ENCODE peak calls at places on chromosomes 3 and 15, in five cellular contexts. One of them, this sample, is unnamed.

GRCh38 chr3:149245738-149246451 is 24.3 kb upstream of the CP start:
- DNase-seq in CD4-positive, CD25-positive, alpha-beta regulatory T cell: no peak
- DNase-seq in sigmoid colon: no peak
- DNase-seq in SJCRH30: no peak
- DNase-seq in fibroblast of lung: peak; percentile 54
- DNase-seq in this sample: no peak

GRCh38 chr3:76403556-76403955 is 618.2 kb upstream of the ZNF717 start:
- DNase-seq in sigmoid colon: no peak
- DNase-seq in fibroblast of lung: peak; percentile 67
- DNase-seq in CD4-positive, CD25-positive, alpha-beta regulatory T cell: no peak
- DNase-seq in SJCRH30: no peak
- DNase-seq in this sample: no peak

GRCh38 chr15:66931768-66932633 is 133.4 kb upstream of the SMAD3 start:
- DNase-seq in fibroblast of lung: peak; percentile 34
- DNase-seq in sigmoid colon: peak; percentile 53
- DNase-seq in CD4-positive, CD25-positive, alpha-beta regulatory T cell: no peak
- DNase-seq in SJCRH30: peak; percentile 29
- DNase-seq in this sample: no peak

GRCh38 chr3:53902711-53903110 is 11.1 kb upstream of the SELENOK start:
- DNase-seq in SJCRH30: no peak
- DNase-seq in fibroblast of lung: no peak
- DNase-seq in CD4-positive, CD25-positive, alpha-beta regulatory T cell: no peak
- DNase-seq in sigmoid colon: no peak
- DNase-seq in this sample: no peak

GRCh38 chr15:77870195-77871065 is 207.1 kb downstream of the TBC1D2B start:
- DNase-seq in SJCRH30: peak; percentile 58
- DNase-seq in CD4-positive, CD25-positive, alpha-beta regulatory T cell: peak; percentile 10
- DNase-seq in sigmoid colon: peak; percentile 68
- DNase-seq in fibroblast of lung: peak; percentile 60
- DNase-seq in this sample: no peak

GRCh38 chr3:87246662-87247061 is 19.6 kb downstream of the CHMP2B start:
- DNase-seq in SJCRH30: no peak
- DNase-seq in sigmoid colon: no peak
- DNase-seq in fibroblast of lung: no peak
- DNase-seq in CD4-positive, CD25-positive, alpha-beta regulatory T cell: no peak
- DNase-seq in this sample: no peak

GRCh38 chr3:167852216-167852615 is 116.7 kb downstream of the SERPINI1 start:
- DNase-seq in SJCRH30: no peak
- DNase-seq in CD4-positive, CD25-positive, alpha-beta regulatory T cell: no peak
- DNase-seq in sigmoid colon: no peak
- DNase-seq in fibroblast of lung: peak; percentile 82
- DNase-seq in this sample: no peak

GRCh38 chr15:77516076-77516475 is 95.4 kb downstream of the HMG20A start:
- DNase-seq in CD4-positive, CD25-positive, alpha-beta regulatory T cell: no peak
- DNase-seq in sigmoid colon: no peak
- DNase-seq in fibroblast of lung: no peak
- DNase-seq in SJCRH30: no peak
- DNase-seq in this sample: no peak

GRCh38 chr3:29245441-29245840 is 35.4 kb upstream of the RBMS3 start:
- DNase-seq in fibroblast of lung: peak; percentile 41
- DNase-seq in CD4-positive, CD25-positive, alpha-beta regulatory T cell: no peak
- DNase-seq in sigmoid colon: no peak
- DNase-seq in SJCRH30: no peak
- DNase-seq in this sample: no peak

GRCh38 chr15:95284933-95285401 is 1045.5 kb upstream of the NR2F2 start:
- DNase-seq in fibroblast of lung: peak; percentile 89
- DNase-seq in SJCRH30: peak; percentile 88
- DNase-seq in CD4-positive, CD25-positive, alpha-beta regulatory T cell: no peak
- DNase-seq in sigmoid colon: no peak
- DNase-seq in this sample: no peak

GRCh38 chr3:148433665-148434064 is 264.0 kb upstream of the AGTR1 start:
- DNase-seq in SJCRH30: no peak
- DNase-seq in sigmoid colon: no peak
- DNase-seq in fibroblast of lung: no peak
- DNase-seq in CD4-positive, CD25-positive, alpha-beta regulatory T cell: no peak
- DNase-seq in this sample: no peak

GRCh38 chr15:83153288-83153687 is 45.8 kb downstream of the TM6SF1 start:
- DNase-seq in sigmoid colon: no peak
- DNase-seq in CD4-positive, CD25-positive, alpha-beta regulatory T cell: no peak
- DNase-seq in fibroblast of lung: peak; percentile 14
- DNase-seq in SJCRH30: no peak
- DNase-seq in this sample: no peak

GRCh38 chr3:114095808-114096207 is 39.3 kb downstream of the QTRT2 start:
- DNase-seq in CD4-positive, CD25-positive, alpha-beta regulatory T cell: no peak
- DNase-seq in SJCRH30: no peak
- DNase-seq in fibroblast of lung: no peak
- DNase-seq in sigmoid colon: no peak
- DNase-seq in this sample: no peak

GRCh38 chr3:58104712-58105111 is 96.5 kb downstream of the FLNB start:
- DNase-seq in SJCRH30: no peak
- DNase-seq in sigmoid colon: no peak
- DNase-seq in CD4-positive, CD25-positive, alpha-beta regulatory T cell: no peak
- DNase-seq in fibroblast of lung: no peak
- DNase-seq in this sample: no peak

GRCh38 chr3:30492581-30493192 is 113.7 kb upstream of the TGFBR2 start:
- DNase-seq in SJCRH30: no peak
- DNase-seq in fibroblast of lung: peak; percentile 39
- DNase-seq in CD4-positive, CD25-positive, alpha-beta regulatory T cell: no peak
- DNase-seq in sigmoid colon: no peak
- DNase-seq in this sample: no peak

GRCh38 chr3:189588061-189588817 is 43.0 kb upstream of the TP63 start:
- DNase-seq in SJCRH30: no peak
- DNase-seq in sigmoid colon: no peak
- DNase-seq in CD4-positive, CD25-positive, alpha-beta regulatory T cell: no peak
- DNase-seq in fibroblast of lung: no peak
- DNase-seq in this sample: no peak

GRCh38 chr3:50237133-50237651 is 1.2 kb downstream of the GNAI2 start:
- DNase-seq in fibroblast of lung: peak; percentile 42
- DNase-seq in CD4-positive, CD25-positive, alpha-beta regulatory T cell: peak; percentile 59
- DNase-seq in sigmoid colon: no peak
- DNase-seq in SJCRH30: peak; percentile 38
- DNase-seq in this sample: no peak

GRCh38 chr3:190892328-190893011 is 30.0 kb upstream of the GMNC start:
- DNase-seq in sigmoid colon: no peak
- DNase-seq in CD4-positive, CD25-positive, alpha-beta regulatory T cell: no peak
- DNase-seq in fibroblast of lung: peak; percentile 1
- DNase-seq in SJCRH30: peak; percentile 19
- DNase-seq in this sample: no peak

GRCh38 chr3:30500666-30501399 is 105.6 kb upstream of the TGFBR2 start:
- DNase-seq in fibroblast of lung: no peak
- DNase-seq in SJCRH30: no peak
- DNase-seq in CD4-positive, CD25-positive, alpha-beta regulatory T cell: no peak
- DNase-seq in sigmoid colon: no peak
- DNase-seq in this sample: no peak

GRCh38 chr15:75195122-75195765 is 6.4 kb upstream of the C15orf39 start:
- DNase-seq in SJCRH30: peak; percentile 74
- DNase-seq in fibroblast of lung: no peak
- DNase-seq in CD4-positive, CD25-positive, alpha-beta regulatory T cell: no peak
- DNase-seq in sigmoid colon: no peak
- DNase-seq in this sample: no peak

GRCh38 chr15:70033529-70034140 is 64.1 kb downstream of the TLE3 start:
- DNase-seq in fibroblast of lung: peak; percentile 81
- DNase-seq in sigmoid colon: peak; percentile 64
- DNase-seq in CD4-positive, CD25-positive, alpha-beta regulatory T cell: no peak
- DNase-seq in SJCRH30: peak; percentile 84
- DNase-seq in this sample: no peak

GRCh38 chr3:177804032-177804431 is 606.8 kb upstream of the TBL1XR1 start:
- DNase-seq in sigmoid colon: no peak
- DNase-seq in SJCRH30: no peak
- DNase-seq in CD4-positive, CD25-positive, alpha-beta regulatory T cell: no peak
- DNase-seq in fibroblast of lung: no peak
- DNase-seq in this sample: no peak

GRCh38 chr3:119598410-119599098 is 869 bp downstream of the PLA1A start:
- DNase-seq in SJCRH30: no peak
- DNase-seq in CD4-positive, CD25-positive, alpha-beta regulatory T cell: no peak
- DNase-seq in fibroblast of lung: no peak
- DNase-seq in sigmoid colon: no peak
- DNase-seq in this sample: no peak

GRCh38 chr3:187013080-187013838 is 82.9 kb downstream of the ST6GAL1 start:
- DNase-seq in sigmoid colon: no peak
- DNase-seq in SJCRH30: no peak
- DNase-seq in fibroblast of lung: peak; percentile 82
- DNase-seq in CD4-positive, CD25-positive, alpha-beta regulatory T cell: no peak
- DNase-seq in this sample: no peak

GRCh38 chr3:178059836-178060235 is 476.4 kb upstream of the KCNMB2 start:
- DNase-seq in fibroblast of lung: peak; percentile 59
- DNase-seq in sigmoid colon: no peak
- DNase-seq in CD4-positive, CD25-positive, alpha-beta regulatory T cell: no peak
- DNase-seq in SJCRH30: no peak
- DNase-seq in this sample: no peak

GRCh38 chr15:58065445-58066041 is at the start of gene ALDH1A2:
- DNase-seq in sigmoid colon: peak; percentile 65
- DNase-seq in CD4-positive, CD25-positive, alpha-beta regulatory T cell: no peak
- DNase-seq in fibroblast of lung: no peak
- DNase-seq in SJCRH30: no peak
- DNase-seq in this sample: no peak

GRCh38 chr3:44272191-44272590 is 30.5 kb downstream of the TOPAZ1 start:
- DNase-seq in SJCRH30: no peak
- DNase-seq in CD4-positive, CD25-positive, alpha-beta regulatory T cell: no peak
- DNase-seq in sigmoid colon: no peak
- DNase-seq in fibroblast of lung: no peak
- DNase-seq in this sample: no peak

GRCh38 chr3:100993309-100993708 is at the start of gene ABI3BP:
- DNase-seq in fibroblast of lung: peak; percentile 84
- DNase-seq in SJCRH30: peak; percentile 88
- DNase-seq in sigmoid colon: peak; percentile 93
- DNase-seq in CD4-positive, CD25-positive, alpha-beta regulatory T cell: no peak
- DNase-seq in this sample: no peak

GRCh38 chr3:142779591-142779990 is 55.8 kb downstream of the TRPC1 start:
- DNase-seq in fibroblast of lung: peak; percentile 49
- DNase-seq in CD4-positive, CD25-positive, alpha-beta regulatory T cell: no peak
- DNase-seq in sigmoid colon: no peak
- DNase-seq in SJCRH30: no peak
- DNase-seq in this sample: no peak

GRCh38 chr3:150407818-150408231 is 273 bp upstream of the TSC22D2 start:
- DNase-seq in SJCRH30: no peak
- DNase-seq in fibroblast of lung: peak; percentile 84
- DNase-seq in sigmoid colon: peak; percentile 98
- DNase-seq in CD4-positive, CD25-positive, alpha-beta regulatory T cell: no peak
- DNase-seq in this sample: no peak

GRCh38 chr3:53250881-53251605 is 4.8 kb downstream of the TKT start:
- DNase-seq in sigmoid colon: no peak
- DNase-seq in SJCRH30: no peak
- DNase-seq in CD4-positive, CD25-positive, alpha-beta regulatory T cell: no peak
- DNase-seq in fibroblast of lung: no peak
- DNase-seq in this sample: no peak

GRCh38 chr15:63839717-63840116 is 6.0 kb upstream of the HERC1 start:
- DNase-seq in CD4-positive, CD25-positive, alpha-beta regulatory T cell: no peak
- DNase-seq in fibroblast of lung: no peak
- DNase-seq in sigmoid colon: no peak
- DNase-seq in SJCRH30: no peak
- DNase-seq in this sample: no peak

GRCh38 chr3:159604151-159604581 is 384.5 kb upstream of the IL12A start:
- DNase-seq in CD4-positive, CD25-positive, alpha-beta regulatory T cell: no peak
- DNase-seq in sigmoid colon: no peak
- DNase-seq in SJCRH30: no peak
- DNase-seq in fibroblast of lung: peak; percentile 39
- DNase-seq in this sample: no peak

GRCh38 chr15:98794211-98794610 is 145.9 kb downstream of the IGF1R start:
- DNase-seq in SJCRH30: no peak
- DNase-seq in sigmoid colon: no peak
- DNase-seq in CD4-positive, CD25-positive, alpha-beta regulatory T cell: no peak
- DNase-seq in fibroblast of lung: no peak
- DNase-seq in this sample: no peak

GRCh38 chr3:31653464-31653863 is 120.7 kb downstream of the STT3B start:
- DNase-seq in SJCRH30: no peak
- DNase-seq in fibroblast of lung: no peak
- DNase-seq in sigmoid colon: no peak
- DNase-seq in CD4-positive, CD25-positive, alpha-beta regulatory T cell: no peak
- DNase-seq in this sample: no peak
- H3K9me3 ChIP-seq in SJCRH30: no peaks in the 10 kb centered on the region
- H3K9me3 ChIP-seq in fibroblast of lung: no peaks in the 10 kb centered on the region
- H3K9me3 ChIP-seq in sigmoid colon: peaks cover 23% of the 10 kb centered on the region
- H3K9me3 ChIP-seq in CD4-positive, CD25-positive, alpha-beta regulatory T cell: peaks cover 70% of the 10 kb centered on the region
- H3K9me3 ChIP-seq in this sample: peaks cover 34% of the 10 kb centered on the region

GRCh38 chr15:61146643-61147230 is 82.4 kb downstream of the RORA start:
- DNase-seq in CD4-positive, CD25-positive, alpha-beta regulatory T cell: no peak
- DNase-seq in fibroblast of lung: no peak
- DNase-seq in sigmoid colon: no peak
- DNase-seq in SJCRH30: no peak
- DNase-seq in this sample: no peak

GRCh38 chr15:61155741-61156700 is 73.1 kb downstream of the RORA start:
- DNase-seq in CD4-positive, CD25-positive, alpha-beta regulatory T cell: no peak
- DNase-seq in sigmoid colon: peak; percentile 86
- DNase-seq in SJCRH30: no peak
- DNase-seq in fibroblast of lung: peak; percentile 6
- DNase-seq in this sample: no peak

GRCh38 chr15:61151791-61152190 is 77.3 kb downstream of the RORA start:
- DNase-seq in CD4-positive, CD25-positive, alpha-beta regulatory T cell: no peak
- DNase-seq in fibroblast of lung: no peak
- DNase-seq in sigmoid colon: no peak
- DNase-seq in SJCRH30: no peak
- DNase-seq in this sample: no peak
- H3K9me3 ChIP-seq in CD4-positive, CD25-positive, alpha-beta regulatory T cell: no peaks in the 10 kb centered on the region
- H3K9me3 ChIP-seq in fibroblast of lung: no peaks in the 10 kb centered on the region
- H3K9me3 ChIP-seq in sigmoid colon: no peaks in the 10 kb centered on the region
- H3K9me3 ChIP-seq in SJCRH30: no peaks in the 10 kb centered on the region
- H3K9me3 ChIP-seq in this sample: no peaks in the 10 kb centered on the region

DNA sequence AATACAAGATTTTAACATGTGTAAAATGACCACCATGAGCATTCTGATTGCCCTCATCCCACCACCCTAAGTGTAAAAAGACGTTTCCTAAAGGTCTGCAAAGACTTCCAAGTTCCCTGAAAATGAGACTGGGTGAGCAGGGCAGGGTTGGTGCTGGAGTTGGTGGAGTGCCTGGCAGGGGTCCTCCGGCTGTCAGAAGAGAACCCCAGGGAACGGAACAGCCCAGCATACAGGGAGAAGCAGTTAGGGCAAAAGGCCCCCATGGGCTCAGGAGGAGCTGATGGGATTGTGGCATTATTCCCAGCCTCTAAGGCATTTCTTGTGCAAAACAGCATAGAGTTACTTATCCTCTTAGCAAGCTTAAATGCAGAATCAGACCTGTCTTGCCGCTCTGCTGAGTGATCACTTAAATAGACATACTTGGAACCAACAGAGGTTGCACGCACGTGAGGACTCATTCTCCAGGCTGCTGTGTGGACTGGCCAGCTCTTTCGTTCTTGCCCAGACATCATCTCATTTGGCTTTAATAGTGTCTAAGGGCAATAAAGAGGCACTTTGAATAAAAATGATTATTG is 36.0 kb downstream of the XYLB start:
- DNase-seq in fibroblast of lung: peak; percentile 9
- DNase-seq in CD4-positive, CD25-positive, alpha-beta regulatory T cell: no peak
- DNase-seq in sigmoid colon: no peak
- DNase-seq in SJCRH30: no peak
- DNase-seq in this sample: no peak
- H3K9me3 ChIP-seq in fibroblast of lung: no peaks in the 10 kb centered on the region
- H3K9me3 ChIP-seq in CD4-positive, CD25-positive, alpha-beta regulatory T cell: no peaks in the 10 kb centered on the region
- H3K9me3 ChIP-seq in sigmoid colon: peaks cover 4% of the 10 kb centered on the region
- H3K9me3 ChIP-seq in SJCRH30: no peaks in the 10 kb centered on the region
- H3K9me3 ChIP-seq in this sample: no peaks in the 10 kb centered on the region

DNA sequence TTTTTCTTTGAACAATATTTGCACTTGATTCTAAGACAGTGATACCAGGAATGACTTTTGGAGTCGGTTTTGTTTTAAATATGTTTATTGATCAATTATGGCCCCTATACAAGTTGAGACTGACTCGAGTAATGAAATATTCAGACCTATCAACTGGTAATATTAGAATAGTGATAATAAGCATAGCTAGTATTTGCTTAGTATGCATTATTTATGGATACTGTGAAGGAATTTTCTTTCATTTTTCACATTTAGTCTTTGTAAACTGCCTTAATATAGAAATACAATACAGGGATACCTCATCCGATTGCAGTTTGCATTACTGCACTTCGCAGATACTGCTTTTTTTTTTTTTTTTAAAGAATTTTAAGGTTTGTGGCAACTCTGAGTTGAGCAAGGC is 107.9 kb downstream of the CNTN4 start:
- DNase-seq in SJCRH30: no peak
- DNase-seq in CD4-positive, CD25-positive, alpha-beta regulatory T cell: no peak
- DNase-seq in fibroblast of lung: no peak
- DNase-seq in sigmoid colon: no peak
- DNase-seq in this sample: no peak
- H3K9me3 ChIP-seq in SJCRH30: no peaks in the 10 kb centered on the region
- H3K9me3 ChIP-seq in CD4-positive, CD25-positive, alpha-beta regulatory T cell: no peaks in the 10 kb centered on the region
- H3K9me3 ChIP-seq in fibroblast of lung: no peaks in the 10 kb centered on the region
- H3K9me3 ChIP-seq in sigmoid colon: no peaks in the 10 kb centered on the region
- H3K9me3 ChIP-seq in this sample: no peaks in the 10 kb centered on the region